ENCODE peak calls at places on chromosomes 16 and 17, in seven cellular contexts. I, J, K, Z, R, L and T are unnamed samples.

GRCh38 chr16:15606521-15607220 is 36.3 kb downstream of the MARF1 start:
- DNase-seq in I (no peak), J (no peak), K (no peak), Z (no peak), R (no peak), L (no peak), T (no peak)

GRCh38 chr16:47565454-47565853 is 104.3 kb downstream of the PHKB start:
- DNase-seq in I (no peak), J (peak; percentile 7), K (peak; percentile 12), Z (no peak), R (peak; percentile 67), L (no peak), T (peak; percentile 65)

GRCh38 chr17:60145006-60145935 is 4.5 kb upstream of the CA4 start:
- DNase-seq in I (no peak), J (peak; percentile 71), K (peak; percentile 28), Z (no peak), R (no peak), L (peak; percentile 57), T (no peak)

GRCh38 chr16:12976936-12977335 is 75.5 kb downstream of the SHISA9 start:
- DNase-seq in I (no peak), J (no peak), K (no peak), Z (no peak), R (no peak), L (no peak), T (no peak)

GRCh38 chr16:19136549-19137196 is 22.9 kb downstream of the ITPRIPL2 start:
- DNase-seq in I (no peak), J (peak; percentile 64), K (peak; percentile 13), Z (no peak), R (no peak), L (no peak), T (peak; percentile 54)

GRCh38 chr17:45282683-45283644 is 21.1 kb upstream of the SPATA32 start:
- DNase-seq in I (no peak), J (peak; percentile 32), K (no peak), Z (no peak), R (peak; percentile 86), L (no peak), T (peak; percentile 89)

GRCh38 chr16:728131-728889 is 1.4 kb downstream of the HAGHL start:
- DNase-seq in I (no peak), J (peak; percentile 70), K (peak; percentile 85), Z (peak; percentile 85), R (peak; percentile 81), L (peak; percentile 87), T (peak; percentile 98)

GRCh38 chr17:73139296-73139695 is 25.5 kb upstream of the SSTR2 start:
- DNase-seq in I (no peak), J (no peak), K (no peak), Z (no peak), R (no peak), L (no peak), T (no peak)

GRCh38 chr17:81234940-81235821 is 3.7 kb downstream of the TEPSIN start:
- DNase-seq in I (no peak), J (no peak), K (no peak), Z (no peak), R (no peak), L (no peak), T (no peak)

GRCh38 chr17:78921437-78921971 is 3.7 kb downstream of the TIMP2 start:
- DNase-seq in I (no peak), J (no peak), K (no peak), Z (no peak), R (no peak), L (no peak), T (peak; percentile 74)

GRCh38 chr17:59859444-59860025 is 33.2 kb downstream of the TUBD1 start:
- DNase-seq in I (peak; percentile 71), J (no peak), K (peak; percentile 85), Z (peak; percentile 47), R (peak; percentile 54), L (no peak), T (no peak)

GRCh38 chr16:35492225-35492624 is 2032.8 kb downstream of the TP53TG3F start:
- DNase-seq in I (no peak), J (no peak), K (no peak), Z (no peak), R (no peak), L (no peak), T (no peak)

GRCh38 chr17:6191405-6192095 is 121.4 kb downstream of the WSCD1 start:
- DNase-seq in I (no peak), J (no peak), K (no peak), Z (no peak), R (no peak), L (no peak), T (no peak)

GRCh38 chr17:15456972-15457722 is 10.3 kb downstream of the CDRT4 start:
- DNase-seq in I (peak; percentile 61), J (no peak), K (peak; percentile 45), Z (no peak), R (peak; percentile 87), L (no peak), T (peak; percentile 91)

GRCh38 chr17:43905985-43906852 is 1.1 kb downstream of the MPP2 start:
- DNase-seq in I (peak; percentile 47), J (peak; percentile 14), K (no peak), Z (no peak), R (peak; percentile 65), L (peak; percentile 94), T (peak; percentile 90)

GRCh38 chr16:12436201-12436657 is 367.5 kb downstream of the CPPED1 start:
- DNase-seq in I (no peak), J (no peak), K (no peak), Z (no peak), R (no peak), L (peak; percentile 70), T (no peak)

GRCh38 chr16:57540387-57540786 is 2.1 kb upstream of the ADGRG5 start:
- DNase-seq in I (no peak), J (no peak), K (no peak), Z (no peak), R (no peak), L (peak; percentile 26), T (peak; percentile 38)

GRCh38 chr17:36722121-36722902 is 120.9 kb downstream of the MRM1 start:
- DNase-seq in I (no peak), J (no peak), K (peak; percentile 33), Z (no peak), R (peak; percentile 63), L (peak; percentile 84), T (peak; percentile 93)

GRCh38 chr17:82019905-82020873 is 2.5 kb downstream of the CENPX start:
- DNase-seq in I (peak; percentile 77), J (no peak), K (peak; percentile 50), Z (peak; percentile 86), R (peak; percentile 15), L (peak; percentile 92), T (peak; percentile 98)

GRCh38 chr17:60134396-60135159 is 15.2 kb upstream of the CA4 start:
- DNase-seq in I (no peak), J (no peak), K (no peak), Z (peak; percentile 43), R (peak; percentile 59), L (no peak), T (peak; percentile 56)

GRCh38 chr16:20393801-20394637 is 10.5 kb downstream of the PDILT start:
- DNase-seq in I (no peak), J (no peak), K (no peak), Z (no peak), R (no peak), L (no peak), T (no peak)

GRCh38 chr17:60127068-60128064 is 22.4 kb upstream of the CA4 start:
- DNase-seq in I (no peak), J (no peak), K (no peak), Z (no peak), R (no peak), L (no peak), T (peak; percentile 62)

GRCh38 chr17:38415250-38416194 is 12.7 kb upstream of the ARHGAP23 start:
- DNase-seq in I (peak; percentile 59), J (no peak), K (peak; percentile 5), Z (peak; percentile 95), R (no peak), L (peak; percentile 89), T (peak; percentile 97)

DNA sequence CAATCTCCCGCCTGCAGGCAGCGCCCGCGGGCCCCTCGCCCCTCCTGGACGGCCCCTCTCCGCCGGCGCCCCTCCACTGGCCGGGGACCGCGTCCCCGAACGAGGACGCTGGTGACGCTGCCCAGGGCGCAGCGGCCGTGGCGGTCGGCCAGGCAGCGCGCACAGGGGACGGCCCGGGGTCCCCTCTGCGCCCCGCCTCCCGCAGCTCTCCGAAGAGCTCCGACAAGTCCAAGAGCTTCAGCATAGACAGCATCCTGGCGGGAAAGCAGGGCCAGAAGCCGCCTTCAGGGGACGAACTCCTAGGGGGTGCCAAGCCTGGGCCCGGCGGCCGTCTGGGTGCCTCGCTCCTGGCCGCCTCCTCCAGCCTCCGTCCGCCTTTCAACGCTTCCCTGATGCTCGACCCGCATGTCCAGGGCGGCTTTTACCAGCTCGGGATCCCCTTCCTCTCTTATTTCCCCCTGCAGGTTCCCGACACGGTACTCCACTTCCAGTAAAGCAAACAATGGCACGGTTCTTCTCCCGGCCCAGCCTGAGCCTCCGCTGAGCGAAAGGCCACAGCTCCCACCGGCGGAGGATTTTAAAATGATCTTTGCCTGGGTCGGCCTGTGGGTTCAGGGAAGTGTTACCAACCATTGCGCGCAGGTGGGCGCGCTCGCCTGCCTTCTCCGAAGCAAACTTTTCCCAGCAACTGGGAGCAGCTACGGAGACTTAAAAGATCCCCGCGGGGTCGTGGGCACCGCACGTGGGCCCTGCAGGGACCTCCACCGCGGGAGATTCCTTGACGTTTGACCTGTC is 1.1 kb downstream of the FOXL1 start:
- DNase-seq in I (no peak), J (no peak), K (no peak), Z (no peak), R (peak; percentile 50), L (no peak), T (peak; percentile 68)
- H3K27ac ChIP-seq in I (no peak overlapping the region), J (no peak overlapping the region), K (no peak overlapping the region), Z (no peak overlapping the region), R (peak overlapping the region; percentile 97), L (no peak overlapping the region), T (no peak overlapping the region)

DNA sequence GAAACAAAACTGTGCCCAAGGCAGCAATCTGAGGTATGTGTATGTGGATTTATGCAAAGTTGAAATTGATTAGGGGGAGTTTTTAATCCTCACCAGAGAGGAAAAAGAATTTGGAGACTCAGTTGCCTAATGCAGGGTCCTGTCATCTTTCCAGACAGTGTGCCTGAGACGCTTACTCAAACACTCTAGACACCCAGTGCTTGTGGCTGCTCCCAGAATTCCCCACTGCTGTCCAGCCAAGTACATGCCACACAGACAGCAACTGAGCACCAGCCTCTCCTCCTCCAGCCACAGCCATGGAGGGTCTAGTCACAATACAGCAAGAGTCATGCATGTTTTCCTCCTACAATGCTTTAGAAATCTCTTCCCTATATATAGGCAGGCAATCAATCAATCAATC is 118.1 kb downstream of the HIC1 start:
- DNase-seq in I (no peak), J (no peak), K (no peak), Z (no peak), R (peak; percentile 81), L (no peak), T (no peak)
- H3K4me1 ChIP-seq in I (peaks cover 66% of the 10 kb centered on the region), J (peaks cover 7% of the 10 kb centered on the region), K (peaks cover 15% of the 10 kb centered on the region), Z (no peaks in the 10 kb centered on the region), R (peaks cover 53% of the 10 kb centered on the region), L (no peaks in the 10 kb centered on the region), T (peaks cover 58% of the 10 kb centered on the region)

GRCh38 chr16:66751135-66751991 is at the start of gene DYNC1LI2:
- DNase-seq in I (peak; percentile 55), J (peak; percentile 70), K (peak; percentile 74), Z (peak; percentile 85), R (peak; percentile 62), L (peak; percentile 81), T (peak; percentile 99)
- H2AFZ ChIP-seq in I (peak within 1 kb of the TSS; percentile 97), J (peak within 1 kb of the TSS; percentile 89), K (peak within 1 kb of the TSS; percentile 97), Z (peak within 1 kb of the TSS; percentile 68), R (peak within 1 kb of the TSS; percentile 91), L (peak within 1 kb of the TSS; percentile 99), T (peak within 1 kb of the TSS; percentile 97)

DNA sequence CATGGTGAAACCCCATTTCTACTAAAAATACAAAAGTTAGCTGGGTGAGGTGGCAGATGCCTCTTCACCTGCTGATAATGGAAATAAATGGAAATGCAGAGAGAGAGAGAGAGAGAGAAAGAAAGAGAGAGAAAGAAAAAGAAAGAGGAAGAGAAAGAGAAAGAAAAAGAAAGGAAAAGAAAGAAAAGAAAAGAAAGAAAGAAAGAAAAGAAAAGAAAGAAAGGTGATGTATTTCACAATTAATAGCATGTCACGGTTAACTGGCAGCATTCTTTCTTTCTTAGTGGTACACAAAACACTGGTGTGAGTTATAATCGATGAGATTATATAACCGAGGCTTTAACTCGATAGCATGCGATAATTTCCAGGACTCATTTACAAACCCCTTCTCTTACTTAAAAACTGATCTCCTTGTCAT is 3.2 kb downstream of the ACOX1 start:
- DNase-seq in I (no peak), J (no peak), K (no peak), Z (no peak), R (no peak), L (no peak), T (peak; percentile 77)
- H3K27ac ChIP-seq in I (peak overlapping the region; percentile 99), J (no peak overlapping the region), K (no peak overlapping the region), Z (no peak overlapping the region), R (no peak overlapping the region), L (no peak overlapping the region), T (no peak overlapping the region)